ENCODE peak calls at places on chromosomes 4 and X, in eight cellular contexts. T, B, F, Z, N, P, H and Q are unnamed samples.

GRCh38 chrX:30865020-30865419 is 24.0 kb downstream of the TAB3 start:
- DNase-seq in T (peak), B (peak), F (no peak), Z (no peak), N (no peak), P (peak), H (no peak), Q (no peak)

GRCh38 chr4:62588671-62589070 is 1388.5 kb downstream of the ADGRL3 start:
- DNase-seq in T (no peak), B (no peak), F (no peak), Z (no peak), N (no peak), P (no peak), H (no peak), Q (no peak)

GRCh38 chrX:78042601-78043000 is 61.4 kb upstream of the PGK1 start:
- DNase-seq in T (no peak), B (no peak), F (no peak), Z (no peak), N (no peak), P (no peak), H (no peak), Q (no peak)

GRCh38 chr4:182644326-182645050 is 272.7 kb downstream of the DCTD start:
- DNase-seq in T (no peak), B (no peak), F (no peak), Z (peak), N (peak), P (peak), H (peak), Q (no peak)

GRCh38 chrX:1576201-1577101 is 15.0 kb upstream of the AKAP17A start:
- DNase-seq in T (peak), B (no peak), F (no peak), Z (no peak), N (no peak), P (no peak), H (no peak), Q (peak)

GRCh38 chr4:77601614-77602187 is 3.9 kb upstream of the CXCL13 start:
- DNase-seq in T (no peak), B (no peak), F (no peak), Z (no peak), N (no peak), P (no peak), H (no peak), Q (no peak)

GRCh38 chr4:135408109-135408508 is 1206.5 kb upstream of the PABPC4L start:
- DNase-seq in T (no peak), B (no peak), F (no peak), Z (no peak), N (no peak), P (no peak), H (no peak), Q (no peak)

GRCh38 chrX:154526901-154527675 is 11.1 kb upstream of the FAM3A start:
- DNase-seq in T (peak), B (peak), F (peak), Z (peak), N (peak), P (peak), H (no peak), Q (peak)

GRCh38 chr4:172953896-172954568 is 214.6 kb upstream of the GALNT7 start:
- DNase-seq in T (no peak), B (no peak), F (no peak), Z (peak), N (no peak), P (peak), H (no peak), Q (no peak)

GRCh38 chrX:75038925-75039324 is 113.7 kb upstream of the NEXMIF start:
- DNase-seq in T (no peak), B (no peak), F (no peak), Z (peak), N (peak), P (peak), H (no peak), Q (peak)

GRCh38 chr4:161522031-161522430 is 641.8 kb downstream of the FSTL5 start:
- DNase-seq in T (no peak), B (no peak), F (no peak), Z (no peak), N (no peak), P (no peak), H (no peak), Q (no peak)

GRCh38 chrX:16528620-16529019 is 121.3 kb upstream of the S100G start:
- DNase-seq in T (peak), B (no peak), F (no peak), Z (no peak), N (no peak), P (no peak), H (no peak), Q (peak)

GRCh38 chrX:104113237-104113965 is 1.1 kb downstream of the ZCCHC18 start:
- DNase-seq in T (peak), B (peak), F (peak), Z (peak), N (peak), P (peak), H (no peak), Q (peak)

GRCh38 chr4:105677689-105678088 is 30.8 kb downstream of the INTS12 start:
- DNase-seq in T (no peak), B (no peak), F (no peak), Z (no peak), N (no peak), P (no peak), H (no peak), Q (no peak)

GRCh38 chr4:13322681-13323101 is 161.4 kb downstream of the RAB28 start:
- DNase-seq in T (no peak), B (no peak), F (no peak), Z (peak), N (peak), P (peak), H (peak), Q (no peak)

GRCh38 chr4:130043796-130044195 is 947.8 kb downstream of the C4orf33 start:
- DNase-seq in T (no peak), B (no peak), F (no peak), Z (peak), N (peak), P (no peak), H (no peak), Q (no peak)

GRCh38 chr4:2165391-2165790 is 76.5 kb downstream of the HAUS3 start:
- DNase-seq in T (no peak), B (no peak), F (no peak), Z (no peak), N (no peak), P (no peak), H (no peak), Q (no peak)

GRCh38 chr4:2159931-2160330 is 82.0 kb downstream of the HAUS3 start:
- DNase-seq in T (no peak), B (no peak), F (no peak), Z (no peak), N (no peak), P (no peak), H (no peak), Q (no peak)

GRCh38 chr4:2168469-2169319 is 73.2 kb downstream of the HAUS3 start:
- DNase-seq in T (no peak), B (no peak), F (no peak), Z (no peak), N (no peak), P (no peak), H (no peak), Q (no peak)

GRCh38 chr4:2166253-2166652 is 75.7 kb downstream of the HAUS3 start:
- DNase-seq in T (no peak), B (no peak), F (no peak), Z (no peak), N (no peak), P (no peak), H (no peak), Q (no peak)

GRCh38 chr4:2163311-2163821 is 78.6 kb downstream of the HAUS3 start:
- DNase-seq in T (no peak), B (no peak), F (no peak), Z (peak), N (no peak), P (no peak), H (no peak), Q (no peak)
- H3K4me3 ChIP-seq in T (no peak), B (no peak), F (no peak), Z (no peak), N (no peak), P (no peak), H (no peak), Q (no peak)

GRCh38 chr4:11847161-11847560 is 418.5 kb upstream of the HS3ST1 start:
- DNase-seq in T (no peak), B (no peak), F (no peak), Z (no peak), N (no peak), P (no peak), H (no peak), Q (no peak)

GRCh38 chr4:11843340-11843739 is 414.6 kb upstream of the HS3ST1 start:
- DNase-seq in T (no peak), B (no peak), F (no peak), Z (no peak), N (no peak), P (no peak), H (no peak), Q (no peak)

GRCh38 chr4:11842620-11843263 is 414.0 kb upstream of the HS3ST1 start:
- DNase-seq in T (no peak), B (no peak), F (no peak), Z (no peak), N (no peak), P (no peak), H (no peak), Q (no peak)

DNA sequence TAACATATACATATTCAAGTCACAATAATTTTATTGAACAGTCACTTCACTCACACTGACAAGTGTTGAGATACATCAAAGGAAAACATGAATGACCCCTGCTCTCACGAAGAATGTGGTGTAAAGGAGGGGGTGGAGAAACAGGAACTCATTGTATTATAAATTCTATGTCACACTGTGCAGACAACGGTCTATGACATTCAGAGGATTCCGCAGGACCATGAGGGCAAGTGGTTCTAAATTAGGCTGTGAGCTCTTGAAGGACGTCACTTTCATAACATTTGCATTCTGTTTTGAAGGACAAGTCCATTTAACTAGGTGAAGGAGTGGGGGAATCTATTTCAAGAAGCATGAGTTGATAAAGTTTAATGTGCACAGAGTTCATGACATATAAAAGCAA is 415.2 kb upstream of the HS3ST1 start:
- DNase-seq in T (no peak), B (no peak), F (no peak), Z (no peak), N (no peak), P (no peak), H (no peak), Q (no peak)
- H3K4me3 ChIP-seq in T (no peak), B (no peak), F (no peak), Z (no peak), N (no peak), P (no peak), H (no peak), Q (no peak)

GRCh38 chrX:149199734-149200133 is 305.4 kb downstream of the IDS start:
- DNase-seq in T (no peak), B (no peak), F (no peak), Z (no peak), N (no peak), P (no peak), H (no peak), Q (no peak)
- H3K4me3 ChIP-seq in T (no peak), B (no peak), F (no peak), Z (no peak), N (no peak), P (no peak), H (no peak), Q (no peak)

GRCh38 chr4:78799551-78800495 is 23.7 kb downstream of the BMP2K start:
- DNase-seq in T (no peak), B (no peak), F (no peak), Z (no peak), N (no peak), P (no peak), H (no peak), Q (no peak)
- H3K4me3 ChIP-seq in T (no peak), B (no peak), F (no peak), Z (no peak), N (no peak), P (no peak), H (no peak), Q (no peak)

GRCh38 chr4:124710911-124711310 is 1.6 kb downstream of the ANKRD50 start:
- DNase-seq in T (no peak), B (peak), F (peak), Z (no peak), N (peak), P (peak), H (no peak), Q (no peak)
- H3K4me3 ChIP-seq in T (no peak), B (peak), F (peak), Z (peak), N (peak), P (peak), H (peak), Q (peak)

GRCh38 chr4:98466868-98467599 is 191.4 kb downstream of the TSPAN5 start:
- DNase-seq in T (no peak), B (no peak), F (no peak), Z (no peak), N (no peak), P (peak), H (no peak), Q (no peak)
- H3K4me3 ChIP-seq in T (no peak), B (no peak), F (no peak), Z (no peak), N (no peak), P (no peak), H (no peak), Q (no peak)

GRCh38 chr4:153153339-153153851 is 50.8 kb upstream of the TRIM2 start:
- DNase-seq in T (peak), B (peak), F (peak), Z (no peak), N (peak), P (peak), H (no peak), Q (peak)

GRCh38 chr4:153154010-153154975 is 50.0 kb upstream of the TRIM2 start:
- DNase-seq in T (peak), B (peak), F (no peak), Z (peak), N (peak), P (peak), H (no peak), Q (peak)

GRCh38 chr4:153152453-153153338 is 51.5 kb upstream of the TRIM2 start:
- DNase-seq in T (peak), B (peak), F (peak), Z (no peak), N (no peak), P (peak), H (no peak), Q (peak)

GRCh38 chr4:153148796-153149195 is 55.4 kb upstream of the TRIM2 start:
- DNase-seq in T (no peak), B (no peak), F (no peak), Z (no peak), N (no peak), P (peak), H (no peak), Q (no peak)

DNA sequence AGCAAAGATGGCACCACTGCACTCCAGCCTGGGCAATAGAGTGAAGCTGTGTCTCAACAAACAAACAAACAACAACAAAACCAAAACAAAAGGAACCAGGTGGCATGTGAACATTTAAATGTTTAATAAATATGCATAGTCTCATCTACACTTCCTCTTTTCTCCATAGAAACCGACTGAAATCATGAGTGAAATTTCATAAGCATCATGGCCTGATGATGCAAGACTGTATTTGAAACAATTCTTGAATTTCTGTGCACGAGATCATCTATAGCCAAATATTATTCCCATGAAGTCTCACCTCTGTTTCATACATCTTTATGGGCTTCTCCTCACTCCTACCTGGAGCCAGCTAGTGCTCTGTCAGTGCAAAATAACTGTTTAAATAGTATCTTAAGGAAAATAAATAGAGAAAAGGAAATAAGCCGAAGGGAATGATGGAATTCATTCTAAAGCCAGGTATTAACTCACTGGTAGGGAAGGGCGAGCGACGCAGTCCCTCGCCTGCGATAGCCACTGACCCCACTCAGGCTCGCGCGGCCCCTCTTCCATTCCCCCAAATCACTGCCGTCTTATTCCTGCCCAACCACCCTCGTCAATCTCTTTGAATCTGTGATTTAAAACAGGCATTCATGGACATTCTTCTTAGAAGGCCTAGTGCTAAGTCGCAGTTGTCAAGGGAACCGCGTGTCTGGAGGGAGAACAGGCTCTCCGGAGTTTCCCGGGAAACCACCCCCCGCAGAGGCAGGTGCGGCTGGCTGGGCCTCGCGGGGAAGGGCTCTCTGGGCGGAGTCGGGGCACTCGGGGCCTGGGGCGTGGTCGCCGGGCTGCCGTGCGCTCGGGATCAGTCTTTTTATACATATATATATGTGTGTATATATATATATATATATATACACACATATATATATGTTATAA is 52.4 kb upstream of the TRIM2 start:
- DNase-seq in T (peak), B (peak), F (no peak), Z (no peak), N (peak), P (peak), H (no peak), Q (peak)
- H3K4me3 ChIP-seq in T (no peak), B (peak), F (no peak), Z (no peak), N (no peak), P (no peak), H (no peak), Q (no peak)

GRCh38 chr4:997375-998071 is 4.3 kb upstream of the SLC26A1 start:
- DNase-seq in T (no peak), B (no peak), F (peak), Z (no peak), N (no peak), P (peak), H (no peak), Q (no peak)
- H3K4me3 ChIP-seq in T (no peak), B (peak), F (no peak), Z (no peak), N (no peak), P (peak), H (peak), Q (no peak)

DNA sequence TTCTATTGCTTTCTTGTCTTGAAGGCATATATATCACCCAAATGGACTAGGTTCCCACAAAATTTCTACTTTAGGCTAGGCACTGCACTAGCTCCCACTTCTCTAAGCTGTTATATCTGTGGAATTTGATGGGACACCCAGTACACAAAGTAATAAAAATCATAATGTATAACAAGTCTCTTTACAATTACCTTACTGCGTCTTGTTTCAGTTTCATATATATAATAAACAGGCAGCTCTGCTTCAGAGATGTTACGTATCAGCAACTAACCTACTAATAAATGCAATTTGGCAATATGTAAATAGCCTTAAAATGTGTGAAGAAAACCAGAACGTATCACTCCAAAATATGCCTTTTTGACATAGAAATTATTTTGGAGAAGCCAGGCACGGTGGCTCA is 42.0 kb upstream of the UGDH start:
- DNase-seq in T (no peak), B (no peak), F (no peak), Z (no peak), N (no peak), P (no peak), H (no peak), Q (no peak)
- H3K4me3 ChIP-seq in T (no peak), B (no peak), F (no peak), Z (no peak), N (no peak), P (no peak), H (no peak), Q (no peak)

DNA sequence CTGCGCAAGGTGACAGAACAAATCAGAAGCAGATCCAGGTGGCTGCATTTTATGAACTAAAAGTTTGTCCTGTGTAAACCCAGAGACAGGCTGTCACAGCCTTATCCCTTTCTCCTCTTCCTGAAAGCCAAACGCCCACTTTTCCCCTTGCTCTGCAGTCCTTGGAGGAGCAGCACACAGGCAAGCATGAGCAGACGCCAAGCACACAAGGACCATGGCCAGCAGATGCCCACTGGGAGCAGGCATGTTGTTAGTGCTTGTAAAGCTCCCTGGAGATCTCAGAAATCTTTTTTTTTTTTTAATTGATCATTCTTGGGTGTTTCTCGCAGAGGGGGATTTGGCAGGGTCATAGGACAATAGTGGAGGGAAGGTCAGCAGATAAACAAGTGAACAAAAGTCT is 11.5 kb upstream of the HOPX start:
- DNase-seq in T (no peak), B (no peak), F (no peak), Z (no peak), N (no peak), P (no peak), H (no peak), Q (no peak)
- H3K4me3 ChIP-seq in T (no peak), B (no peak), F (no peak), Z (no peak), N (no peak), P (no peak), H (no peak), Q (no peak)